ENCODE peak calls at places on chromosomes 1 and 21, in eight cellular contexts. One of them, this sample, is unnamed.
A peak's percentile ranks its signal among the peaks of the same experiment; 100 is the strongest.

GRCh38 chr1:7991504-7992440 is 30.3 kb downstream of the PARK7 start:
- DNase-seq in neuronal stem cell: no peak
- DNase-seq in dorsolateral prefrontal cortex: no peak
- DNase-seq in Peyer's patch: no peak
- DNase-seq in right lobe of liver: no peak
- DNase-seq in PC-9: no peak
- DNase-seq in coronary artery: no peak
- DNase-seq in CD8-positive, alpha-beta memory T cell: no peak
- DNase-seq in this sample: no peak

GRCh38 chr1:222643603-222643936 is 25.7 kb downstream of the MIA3 start:
- DNase-seq in Peyer's patch: no peak
- DNase-seq in CD8-positive, alpha-beta memory T cell: no peak
- DNase-seq in PC-9: no peak
- DNase-seq in neuronal stem cell: no peak
- DNase-seq in dorsolateral prefrontal cortex: no peak
- DNase-seq in coronary artery: no peak
- DNase-seq in right lobe of liver: no peak
- DNase-seq in this sample: no peak

GRCh38 chr1:246181244-246181643 is 325.8 kb downstream of the SMYD3 start:
- DNase-seq in neuronal stem cell: no peak
- DNase-seq in CD8-positive, alpha-beta memory T cell: no peak
- DNase-seq in coronary artery: no peak
- DNase-seq in right lobe of liver: no peak
- DNase-seq in PC-9: no peak
- DNase-seq in dorsolateral prefrontal cortex: no peak
- DNase-seq in Peyer's patch: no peak
- DNase-seq in this sample: no peak

GRCh38 chr1:102434421-102434820 is 437.7 kb upstream of the OLFM3 start:
- DNase-seq in Peyer's patch: no peak
- DNase-seq in CD8-positive, alpha-beta memory T cell: no peak
- DNase-seq in PC-9: no peak
- DNase-seq in neuronal stem cell: peak; percentile 8
- DNase-seq in right lobe of liver: no peak
- DNase-seq in coronary artery: no peak
- DNase-seq in dorsolateral prefrontal cortex: no peak
- DNase-seq in this sample: no peak

GRCh38 chr21:43004926-43005325 is 30.6 kb downstream of the PKNOX1 start:
- DNase-seq in neuronal stem cell: no peak
- DNase-seq in PC-9: no peak
- DNase-seq in CD8-positive, alpha-beta memory T cell: no peak
- DNase-seq in Peyer's patch: no peak
- DNase-seq in right lobe of liver: no peak
- DNase-seq in dorsolateral prefrontal cortex: no peak
- DNase-seq in coronary artery: no peak
- DNase-seq in this sample: no peak

GRCh38 chr1:225963735-225964530 is 22.9 kb upstream of the LEFTY2 start:
- DNase-seq in right lobe of liver: no peak
- DNase-seq in coronary artery: no peak
- DNase-seq in Peyer's patch: no peak
- DNase-seq in dorsolateral prefrontal cortex: no peak
- DNase-seq in neuronal stem cell: no peak
- DNase-seq in PC-9: no peak
- DNase-seq in CD8-positive, alpha-beta memory T cell: no peak
- DNase-seq in this sample: no peak

GRCh38 chr1:175188936-175189335 is 3.6 kb downstream of the KIAA0040 start:
- DNase-seq in coronary artery: no peak
- DNase-seq in right lobe of liver: no peak
- DNase-seq in Peyer's patch: no peak
- DNase-seq in CD8-positive, alpha-beta memory T cell: peak; percentile 17
- DNase-seq in neuronal stem cell: no peak
- DNase-seq in dorsolateral prefrontal cortex: no peak
- DNase-seq in PC-9: no peak
- DNase-seq in this sample: no peak

GRCh38 chr1:223023863-223024262 is 119.2 kb downstream of the TLR5 start:
- DNase-seq in coronary artery: no peak
- DNase-seq in dorsolateral prefrontal cortex: no peak
- DNase-seq in right lobe of liver: no peak
- DNase-seq in PC-9: no peak
- DNase-seq in neuronal stem cell: no peak
- DNase-seq in CD8-positive, alpha-beta memory T cell: no peak
- DNase-seq in Peyer's patch: no peak
- DNase-seq in this sample: no peak

GRCh38 chr1:193406901-193407300 is 220.5 kb upstream of the B3GALT2 start:
- DNase-seq in Peyer's patch: no peak
- DNase-seq in coronary artery: no peak
- DNase-seq in neuronal stem cell: peak; percentile 6
- DNase-seq in dorsolateral prefrontal cortex: no peak
- DNase-seq in CD8-positive, alpha-beta memory T cell: no peak
- DNase-seq in PC-9: no peak
- DNase-seq in right lobe of liver: no peak
- DNase-seq in this sample: peak; percentile 17

GRCh38 chr1:45566722-45567121 is 16.1 kb downstream of the AKR1A1 start:
- DNase-seq in PC-9: no peak
- DNase-seq in dorsolateral prefrontal cortex: no peak
- DNase-seq in right lobe of liver: peak; percentile 64
- DNase-seq in neuronal stem cell: no peak
- DNase-seq in CD8-positive, alpha-beta memory T cell: no peak
- DNase-seq in Peyer's patch: peak; percentile 57
- DNase-seq in coronary artery: peak; percentile 75
- DNase-seq in this sample: no peak

GRCh38 chr1:45568421-45568820 is 15.4 kb upstream of the NASP start:
- DNase-seq in right lobe of liver: no peak
- DNase-seq in Peyer's patch: no peak
- DNase-seq in neuronal stem cell: no peak
- DNase-seq in coronary artery: no peak
- DNase-seq in PC-9: no peak
- DNase-seq in CD8-positive, alpha-beta memory T cell: no peak
- DNase-seq in dorsolateral prefrontal cortex: no peak
- DNase-seq in this sample: no peak

GRCh38 chr1:45569571-45569961 is 14.3 kb upstream of the NASP start:
- DNase-seq in right lobe of liver: no peak
- DNase-seq in neuronal stem cell: no peak
- DNase-seq in Peyer's patch: no peak
- DNase-seq in coronary artery: no peak
- DNase-seq in dorsolateral prefrontal cortex: no peak
- DNase-seq in PC-9: no peak
- DNase-seq in CD8-positive, alpha-beta memory T cell: no peak
- DNase-seq in this sample: no peak

GRCh38 chr1:45567911-45568310 is 15.9 kb upstream of the NASP start:
- DNase-seq in CD8-positive, alpha-beta memory T cell: no peak
- DNase-seq in dorsolateral prefrontal cortex: no peak
- DNase-seq in right lobe of liver: no peak
- DNase-seq in neuronal stem cell: no peak
- DNase-seq in PC-9: no peak
- DNase-seq in coronary artery: no peak
- DNase-seq in Peyer's patch: no peak
- DNase-seq in this sample: no peak

DNA sequence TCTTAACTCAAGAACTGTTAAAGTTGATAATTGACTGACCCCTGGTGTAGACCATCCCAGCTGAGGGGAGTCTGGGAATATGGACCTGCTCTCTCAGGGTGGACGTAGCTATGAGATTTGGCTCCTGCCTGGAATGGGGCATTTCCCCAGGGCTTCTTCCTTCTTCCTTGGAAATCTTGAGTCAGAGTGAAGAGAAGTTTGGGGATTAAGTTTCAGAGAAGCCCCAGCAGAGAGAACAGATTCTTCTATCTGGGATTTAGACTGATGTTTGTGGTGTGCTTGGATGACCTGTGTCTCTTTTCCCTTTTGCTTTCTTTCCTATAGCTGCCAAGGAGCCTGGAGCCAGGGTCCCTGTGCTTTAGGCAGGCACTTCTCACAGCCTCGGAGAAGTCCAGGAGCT is 13.2 kb downstream of the AKR1A1 start:
- DNase-seq in Peyer's patch: no peak
- DNase-seq in CD8-positive, alpha-beta memory T cell: no peak
- DNase-seq in right lobe of liver: no peak
- DNase-seq in coronary artery: no peak
- DNase-seq in neuronal stem cell: no peak
- DNase-seq in PC-9: no peak
- DNase-seq in dorsolateral prefrontal cortex: no peak
- DNase-seq in this sample: no peak
- H3K27ac ChIP-seq in Peyer's patch: no peak overlapping the region
- H3K27ac ChIP-seq in CD8-positive, alpha-beta memory T cell: no peak overlapping the region
- H3K27ac ChIP-seq in right lobe of liver: no peak overlapping the region
- H3K27ac ChIP-seq in coronary artery: no peak overlapping the region
- H3K27ac ChIP-seq in neuronal stem cell: no peak overlapping the region
- H3K27ac ChIP-seq in PC-9: no peak overlapping the region
- H3K27ac ChIP-seq in dorsolateral prefrontal cortex: no peak overlapping the region
- H3K27ac ChIP-seq in this sample: no peak overlapping the region

GRCh38 chr1:184051138-184051484 is 419 bp upstream of the TSEN15 start:
- DNase-seq in Peyer's patch: no peak
- DNase-seq in coronary artery: no peak
- DNase-seq in dorsolateral prefrontal cortex: no peak
- DNase-seq in neuronal stem cell: no peak
- DNase-seq in PC-9: no peak
- DNase-seq in CD8-positive, alpha-beta memory T cell: no peak
- DNase-seq in right lobe of liver: no peak
- DNase-seq in this sample: no peak

GRCh38 chr1:184053881-184054280 is 2.4 kb downstream of the TSEN15 start:
- DNase-seq in dorsolateral prefrontal cortex: no peak
- DNase-seq in neuronal stem cell: no peak
- DNase-seq in Peyer's patch: no peak
- DNase-seq in PC-9: no peak
- DNase-seq in coronary artery: no peak
- DNase-seq in right lobe of liver: no peak
- DNase-seq in CD8-positive, alpha-beta memory T cell: no peak
- DNase-seq in this sample: no peak

GRCh38 chr1:184052194-184052559 is 647 bp downstream of the TSEN15 start:
- DNase-seq in Peyer's patch: no peak
- DNase-seq in right lobe of liver: no peak
- DNase-seq in CD8-positive, alpha-beta memory T cell: no peak
- DNase-seq in PC-9: no peak
- DNase-seq in neuronal stem cell: no peak
- DNase-seq in coronary artery: no peak
- DNase-seq in dorsolateral prefrontal cortex: no peak
- DNase-seq in this sample: no peak

GRCh38 chr1:184051485-184052193 is at the start of gene TSEN15:
- DNase-seq in Peyer's patch: peak; percentile 81
- DNase-seq in right lobe of liver: peak; percentile 87
- DNase-seq in neuronal stem cell: no peak
- DNase-seq in coronary artery: peak; percentile 82
- DNase-seq in PC-9: peak; percentile 78
- DNase-seq in CD8-positive, alpha-beta memory T cell: peak; percentile 55
- DNase-seq in dorsolateral prefrontal cortex: peak; percentile 53
- DNase-seq in this sample: peak; percentile 76

DNA sequence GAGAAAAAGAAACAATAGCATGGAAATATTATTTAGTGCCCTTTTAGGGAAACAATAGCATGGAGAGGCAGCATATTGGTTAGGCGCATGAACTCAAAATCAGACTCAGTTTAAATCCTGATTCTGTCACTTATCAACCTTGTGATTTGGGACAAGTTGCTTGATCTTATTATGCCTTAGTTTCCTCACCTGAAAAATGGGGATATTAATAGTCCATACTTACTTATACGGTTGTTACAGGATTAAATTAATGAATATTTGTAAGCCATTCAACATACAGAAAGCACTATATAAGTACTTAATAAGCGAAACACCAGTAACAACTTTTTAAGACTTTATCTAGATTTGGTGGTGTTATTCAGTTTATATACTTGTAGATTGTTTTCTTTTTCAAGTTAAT is 1.2 kb downstream of the TSEN15 start:
- DNase-seq in Peyer's patch: no peak
- DNase-seq in CD8-positive, alpha-beta memory T cell: no peak
- DNase-seq in right lobe of liver: no peak
- DNase-seq in coronary artery: no peak
- DNase-seq in dorsolateral prefrontal cortex: no peak
- DNase-seq in neuronal stem cell: no peak
- DNase-seq in PC-9: no peak
- DNase-seq in this sample: no peak
- H3K27ac ChIP-seq in Peyer's patch: no peak overlapping the region
- H3K27ac ChIP-seq in CD8-positive, alpha-beta memory T cell: no peak overlapping the region
- H3K27ac ChIP-seq in right lobe of liver: no peak overlapping the region
- H3K27ac ChIP-seq in coronary artery: no peak overlapping the region
- H3K27ac ChIP-seq in dorsolateral prefrontal cortex: no peak overlapping the region
- H3K27ac ChIP-seq in neuronal stem cell: no peak overlapping the region
- H3K27ac ChIP-seq in PC-9: no peak overlapping the region
- H3K27ac ChIP-seq in this sample: no peak overlapping the region

DNA sequence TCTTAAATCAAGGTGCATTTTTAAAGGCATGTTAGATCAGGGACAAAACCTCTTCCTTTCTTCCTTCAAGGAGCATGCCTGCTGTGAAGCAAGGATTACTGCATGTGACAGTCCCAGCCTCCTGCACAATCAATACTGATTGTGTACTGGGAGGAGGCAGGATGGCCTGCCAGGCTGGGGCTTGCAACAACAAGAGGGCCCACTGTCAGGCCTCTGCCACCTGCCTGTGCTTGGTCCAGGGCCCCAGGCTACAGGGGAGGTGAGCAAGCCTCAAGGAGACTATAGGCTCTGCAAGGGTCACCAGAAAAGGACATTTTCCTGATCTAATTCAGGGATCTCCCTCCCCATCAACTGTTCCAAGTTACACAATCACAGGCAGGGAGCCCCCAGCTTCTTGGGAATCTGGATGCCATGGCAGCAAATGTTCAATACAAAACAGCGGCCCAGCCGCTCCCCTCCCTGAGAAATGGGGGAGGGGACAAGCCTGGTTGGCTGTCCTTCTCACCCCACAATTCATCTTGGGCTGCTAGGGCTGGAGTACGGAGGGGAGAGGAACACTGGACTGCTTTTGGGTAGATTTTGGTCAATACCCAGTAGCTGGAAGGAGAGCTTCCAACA is 76.7 kb downstream of the SSBP3 start:
- DNase-seq in neuronal stem cell: no peak
- DNase-seq in CD8-positive, alpha-beta memory T cell: no peak
- DNase-seq in right lobe of liver: no peak
- DNase-seq in coronary artery: no peak
- DNase-seq in dorsolateral prefrontal cortex: peak; percentile 59
- DNase-seq in Peyer's patch: no peak
- DNase-seq in PC-9: no peak
- DNase-seq in this sample: no peak
- H3K27ac ChIP-seq in neuronal stem cell: peak overlapping the region; percentile 60
- H3K27ac ChIP-seq in CD8-positive, alpha-beta memory T cell: no peak overlapping the region
- H3K27ac ChIP-seq in right lobe of liver: no peak overlapping the region
- H3K27ac ChIP-seq in coronary artery: no peak overlapping the region
- H3K27ac ChIP-seq in dorsolateral prefrontal cortex: peak overlapping the region; percentile 94
- H3K27ac ChIP-seq in Peyer's patch: peak overlapping the region; percentile 38
- H3K27ac ChIP-seq in PC-9: no peak overlapping the region
- H3K27ac ChIP-seq in this sample: no peak overlapping the region

DNA sequence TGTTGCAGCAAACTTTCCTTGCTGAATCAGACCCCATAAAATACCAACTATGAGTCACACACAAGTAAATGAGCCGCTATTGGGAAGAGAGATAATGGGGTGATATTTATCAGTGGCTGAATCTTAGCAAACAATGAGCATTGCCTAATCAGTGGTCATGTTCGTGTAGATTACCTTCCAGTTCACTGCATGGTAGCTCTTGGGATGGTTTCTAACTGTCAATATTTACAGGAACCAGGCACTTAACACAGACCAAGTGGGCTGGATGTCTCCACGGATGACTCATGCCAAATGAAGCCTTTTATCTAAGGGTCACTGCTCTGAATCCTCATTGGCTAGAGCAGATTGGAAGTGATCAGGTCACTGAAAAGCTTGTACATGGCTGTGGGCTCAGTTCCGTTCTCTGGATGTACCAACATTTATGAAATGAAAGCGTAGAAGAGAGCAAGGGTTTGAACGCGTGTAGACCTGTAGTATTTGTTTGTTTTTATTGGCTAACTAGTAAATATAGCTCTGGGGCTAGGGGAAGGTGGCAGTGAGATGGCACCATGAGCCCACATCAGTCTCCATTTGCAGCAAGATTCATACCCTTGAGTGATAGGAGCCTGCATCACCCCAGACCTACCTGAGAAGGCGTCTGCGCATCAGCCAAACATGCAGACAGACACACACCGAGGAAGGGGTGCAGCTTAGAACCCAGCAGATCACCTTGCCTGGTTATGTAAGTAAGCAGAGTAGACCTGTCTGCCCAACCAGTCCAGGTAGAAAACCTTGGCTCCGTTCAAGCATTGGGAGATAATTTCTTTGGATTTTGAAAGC is 153.3 kb downstream of the TOMM20 start:
- DNase-seq in PC-9: peak; percentile 100
- DNase-seq in CD8-positive, alpha-beta memory T cell: no peak
- DNase-seq in Peyer's patch: no peak
- DNase-seq in coronary artery: peak; percentile 60
- DNase-seq in neuronal stem cell: no peak
- DNase-seq in right lobe of liver: peak; percentile 49
- DNase-seq in dorsolateral prefrontal cortex: no peak
- DNase-seq in this sample: no peak
- H3K27ac ChIP-seq in PC-9: peak overlapping the region; percentile 99
- H3K27ac ChIP-seq in CD8-positive, alpha-beta memory T cell: peak overlapping the region; percentile 82
- H3K27ac ChIP-seq in Peyer's patch: peak overlapping the region; percentile 96
- H3K27ac ChIP-seq in coronary artery: peak overlapping the region; percentile 41
- H3K27ac ChIP-seq in neuronal stem cell: no peak overlapping the region
- H3K27ac ChIP-seq in right lobe of liver: peak overlapping the region; percentile 95
- H3K27ac ChIP-seq in dorsolateral prefrontal cortex: no peak overlapping the region
- H3K27ac ChIP-seq in this sample: peak overlapping the region; percentile 39

This sample was measured in pancreas.